ENCODE peak calls at places on chromosomes 11 and 22, in ten cellular contexts. One of them, this sample, is unnamed.

GRCh38 chr22:50274311-50274710 is 4.1 kb upstream of the MAPK11 start:
- DNase-seq in aorta: no peak
- DNase-seq in stimulated activated CD4-positive, alpha-beta T cell treated with anti-CD3 and anti-CD28 coated beads, TNF-alpha, amount 100 ng/mL, for 4 hours: no peak
- DNase-seq in activated effector memory CD4-positive, alpha-beta T cell treated with Interleukin-2 at 50 U/mL for 16 hours: no peak
- DNase-seq in keratinocyte: no peak
- DNase-seq in ACHN: peak; percentile 59
- DNase-seq in HuH-7.5: peak; percentile 89
- DNase-seq in Peyer's patch: no peak
- DNase-seq in brain microvascular endothelial cell: peak; percentile 35
- DNase-seq in RKO: peak; percentile 73
- DNase-seq in this sample: no peak

GRCh38 chr11:92259861-92260260 is 35.2 kb downstream of the FAT3 start:
- DNase-seq in aorta: no peak
- DNase-seq in stimulated activated CD4-positive, alpha-beta T cell treated with anti-CD3 and anti-CD28 coated beads, TNF-alpha, amount 100 ng/mL, for 4 hours: no peak
- DNase-seq in activated effector memory CD4-positive, alpha-beta T cell treated with Interleukin-2 at 50 U/mL for 16 hours: no peak
- DNase-seq in keratinocyte: no peak
- DNase-seq in ACHN: no peak
- DNase-seq in HuH-7.5: no peak
- DNase-seq in Peyer's patch: no peak
- DNase-seq in brain microvascular endothelial cell: no peak
- DNase-seq in RKO: no peak
- DNase-seq in this sample: no peak

GRCh38 chr11:102449651-102450570 is 2.7 kb downstream of the TMEM123 start:
- DNase-seq in aorta: no peak
- DNase-seq in stimulated activated CD4-positive, alpha-beta T cell treated with anti-CD3 and anti-CD28 coated beads, TNF-alpha, amount 100 ng/mL, for 4 hours: no peak
- DNase-seq in activated effector memory CD4-positive, alpha-beta T cell treated with Interleukin-2 at 50 U/mL for 16 hours: no peak
- DNase-seq in keratinocyte: no peak
- DNase-seq in ACHN: no peak
- DNase-seq in HuH-7.5: no peak
- DNase-seq in Peyer's patch: no peak
- DNase-seq in brain microvascular endothelial cell: no peak
- DNase-seq in RKO: no peak
- DNase-seq in this sample: no peak

GRCh38 chr11:2830886-2831285 is 54.7 kb downstream of the CDKN1C start:
- DNase-seq in aorta: no peak
- DNase-seq in stimulated activated CD4-positive, alpha-beta T cell treated with anti-CD3 and anti-CD28 coated beads, TNF-alpha, amount 100 ng/mL, for 4 hours: no peak
- DNase-seq in activated effector memory CD4-positive, alpha-beta T cell treated with Interleukin-2 at 50 U/mL for 16 hours: no peak
- DNase-seq in keratinocyte: no peak
- DNase-seq in ACHN: no peak
- DNase-seq in HuH-7.5: no peak
- DNase-seq in Peyer's patch: no peak
- DNase-seq in brain microvascular endothelial cell: no peak
- DNase-seq in RKO: no peak
- DNase-seq in this sample: no peak

GRCh38 chr11:101127348-101127698 is 2.3 kb downstream of the PGR start:
- DNase-seq in aorta: peak; percentile 56
- DNase-seq in stimulated activated CD4-positive, alpha-beta T cell treated with anti-CD3 and anti-CD28 coated beads, TNF-alpha, amount 100 ng/mL, for 4 hours: no peak
- DNase-seq in activated effector memory CD4-positive, alpha-beta T cell treated with Interleukin-2 at 50 U/mL for 16 hours: no peak
- DNase-seq in keratinocyte: no peak
- DNase-seq in ACHN: no peak
- DNase-seq in HuH-7.5: peak; percentile 20
- DNase-seq in Peyer's patch: no peak
- DNase-seq in brain microvascular endothelial cell: no peak
- DNase-seq in RKO: no peak
- DNase-seq in this sample: peak; percentile 58

GRCh38 chr11:32071811-32072210 is 19.1 kb upstream of the RCN1 start:
- DNase-seq in aorta: no peak
- DNase-seq in stimulated activated CD4-positive, alpha-beta T cell treated with anti-CD3 and anti-CD28 coated beads, TNF-alpha, amount 100 ng/mL, for 4 hours: no peak
- DNase-seq in activated effector memory CD4-positive, alpha-beta T cell treated with Interleukin-2 at 50 U/mL for 16 hours: no peak
- DNase-seq in keratinocyte: no peak
- DNase-seq in ACHN: peak; percentile 60
- DNase-seq in HuH-7.5: no peak
- DNase-seq in Peyer's patch: no peak
- DNase-seq in brain microvascular endothelial cell: peak; percentile 63
- DNase-seq in RKO: peak; percentile 49
- DNase-seq in this sample: no peak

GRCh38 chr11:33721291-33721840 is 14.9 kb downstream of the CD59 start:
- DNase-seq in aorta: no peak
- DNase-seq in stimulated activated CD4-positive, alpha-beta T cell treated with anti-CD3 and anti-CD28 coated beads, TNF-alpha, amount 100 ng/mL, for 4 hours: no peak
- DNase-seq in activated effector memory CD4-positive, alpha-beta T cell treated with Interleukin-2 at 50 U/mL for 16 hours: no peak
- DNase-seq in keratinocyte: no peak
- DNase-seq in ACHN: no peak
- DNase-seq in HuH-7.5: no peak
- DNase-seq in Peyer's patch: no peak
- DNase-seq in brain microvascular endothelial cell: peak; percentile 74
- DNase-seq in RKO: no peak
- DNase-seq in this sample: peak; percentile 62

GRCh38 chr11:61793084-61793828 is 545 bp downstream of the FEN1 start:
- DNase-seq in aorta: no peak
- DNase-seq in stimulated activated CD4-positive, alpha-beta T cell treated with anti-CD3 and anti-CD28 coated beads, TNF-alpha, amount 100 ng/mL, for 4 hours: no peak
- DNase-seq in activated effector memory CD4-positive, alpha-beta T cell treated with Interleukin-2 at 50 U/mL for 16 hours: no peak
- DNase-seq in keratinocyte: no peak
- DNase-seq in ACHN: peak; percentile 15
- DNase-seq in HuH-7.5: no peak
- DNase-seq in Peyer's patch: no peak
- DNase-seq in brain microvascular endothelial cell: no peak
- DNase-seq in RKO: no peak
- DNase-seq in this sample: no peak

GRCh38 chr11:86089659-86090058 is 20.8 kb upstream of the PICALM start:
- DNase-seq in aorta: no peak
- DNase-seq in stimulated activated CD4-positive, alpha-beta T cell treated with anti-CD3 and anti-CD28 coated beads, TNF-alpha, amount 100 ng/mL, for 4 hours: no peak
- DNase-seq in activated effector memory CD4-positive, alpha-beta T cell treated with Interleukin-2 at 50 U/mL for 16 hours: no peak
- DNase-seq in keratinocyte: no peak
- DNase-seq in ACHN: no peak
- DNase-seq in HuH-7.5: no peak
- DNase-seq in Peyer's patch: no peak
- DNase-seq in brain microvascular endothelial cell: no peak
- DNase-seq in RKO: no peak
- DNase-seq in this sample: no peak

GRCh38 chr22:22712092-22712658 is 67.8 kb downstream of the GGTLC2 start:
- DNase-seq in aorta: peak; percentile 22
- DNase-seq in stimulated activated CD4-positive, alpha-beta T cell treated with anti-CD3 and anti-CD28 coated beads, TNF-alpha, amount 100 ng/mL, for 4 hours: no peak
- DNase-seq in activated effector memory CD4-positive, alpha-beta T cell treated with Interleukin-2 at 50 U/mL for 16 hours: no peak
- DNase-seq in keratinocyte: no peak
- DNase-seq in ACHN: no peak
- DNase-seq in HuH-7.5: no peak
- DNase-seq in Peyer's patch: no peak
- DNase-seq in brain microvascular endothelial cell: no peak
- DNase-seq in RKO: no peak
- DNase-seq in this sample: no peak

GRCh38 chr11:125873881-125874555 is 13.4 kb upstream of the HYLS1 start:
- DNase-seq in aorta: no peak
- DNase-seq in stimulated activated CD4-positive, alpha-beta T cell treated with anti-CD3 and anti-CD28 coated beads, TNF-alpha, amount 100 ng/mL, for 4 hours: no peak
- DNase-seq in activated effector memory CD4-positive, alpha-beta T cell treated with Interleukin-2 at 50 U/mL for 16 hours: no peak
- DNase-seq in keratinocyte: no peak
- DNase-seq in ACHN: no peak
- DNase-seq in HuH-7.5: no peak
- DNase-seq in Peyer's patch: no peak
- DNase-seq in brain microvascular endothelial cell: peak; percentile 1
- DNase-seq in RKO: no peak
- DNase-seq in this sample: no peak

GRCh38 chr11:75267171-75267970 is 26.8 kb downstream of the TPBGL start:
- DNase-seq in aorta: peak; percentile 13
- DNase-seq in stimulated activated CD4-positive, alpha-beta T cell treated with anti-CD3 and anti-CD28 coated beads, TNF-alpha, amount 100 ng/mL, for 4 hours: no peak
- DNase-seq in activated effector memory CD4-positive, alpha-beta T cell treated with Interleukin-2 at 50 U/mL for 16 hours: no peak
- DNase-seq in keratinocyte: no peak
- DNase-seq in ACHN: no peak
- DNase-seq in HuH-7.5: no peak
- DNase-seq in Peyer's patch: no peak
- DNase-seq in brain microvascular endothelial cell: no peak
- DNase-seq in RKO: no peak
- DNase-seq in this sample: peak; percentile 51

GRCh38 chr11:8387693-8388092 is 124.0 kb upstream of the LMO1 start:
- DNase-seq in aorta: no peak
- DNase-seq in stimulated activated CD4-positive, alpha-beta T cell treated with anti-CD3 and anti-CD28 coated beads, TNF-alpha, amount 100 ng/mL, for 4 hours: no peak
- DNase-seq in activated effector memory CD4-positive, alpha-beta T cell treated with Interleukin-2 at 50 U/mL for 16 hours: no peak
- DNase-seq in keratinocyte: no peak
- DNase-seq in ACHN: no peak
- DNase-seq in HuH-7.5: no peak
- DNase-seq in Peyer's patch: no peak
- DNase-seq in brain microvascular endothelial cell: no peak
- DNase-seq in RKO: no peak
- DNase-seq in this sample: no peak

GRCh38 chr11:119520400-119520799 is 97.4 kb upstream of the THY1 start:
- DNase-seq in aorta: no peak
- DNase-seq in stimulated activated CD4-positive, alpha-beta T cell treated with anti-CD3 and anti-CD28 coated beads, TNF-alpha, amount 100 ng/mL, for 4 hours: no peak
- DNase-seq in activated effector memory CD4-positive, alpha-beta T cell treated with Interleukin-2 at 50 U/mL for 16 hours: no peak
- DNase-seq in keratinocyte: no peak
- DNase-seq in ACHN: no peak
- DNase-seq in HuH-7.5: no peak
- DNase-seq in Peyer's patch: no peak
- DNase-seq in brain microvascular endothelial cell: no peak
- DNase-seq in RKO: no peak
- DNase-seq in this sample: no peak

GRCh38 chr11:19284881-19285280 is 44.1 kb upstream of the E2F8 start:
- DNase-seq in aorta: no peak
- DNase-seq in stimulated activated CD4-positive, alpha-beta T cell treated with anti-CD3 and anti-CD28 coated beads, TNF-alpha, amount 100 ng/mL, for 4 hours: no peak
- DNase-seq in activated effector memory CD4-positive, alpha-beta T cell treated with Interleukin-2 at 50 U/mL for 16 hours: no peak
- DNase-seq in keratinocyte: no peak
- DNase-seq in ACHN: no peak
- DNase-seq in HuH-7.5: no peak
- DNase-seq in Peyer's patch: no peak
- DNase-seq in brain microvascular endothelial cell: no peak
- DNase-seq in RKO: no peak
- DNase-seq in this sample: no peak

GRCh38 chr11:86218125-86219081 is 26.1 kb upstream of the EED start:
- DNase-seq in aorta: peak; percentile 78
- DNase-seq in stimulated activated CD4-positive, alpha-beta T cell treated with anti-CD3 and anti-CD28 coated beads, TNF-alpha, amount 100 ng/mL, for 4 hours: peak; percentile 18
- DNase-seq in activated effector memory CD4-positive, alpha-beta T cell treated with Interleukin-2 at 50 U/mL for 16 hours: peak; percentile 27
- DNase-seq in keratinocyte: no peak
- DNase-seq in ACHN: peak; percentile 74
- DNase-seq in HuH-7.5: peak; percentile 51
- DNase-seq in Peyer's patch: peak; percentile 65
- DNase-seq in brain microvascular endothelial cell: peak; percentile 61
- DNase-seq in RKO: peak; percentile 55
- DNase-seq in this sample: peak; percentile 86

GRCh38 chr11:69727266-69727665 is 23.4 kb upstream of the FGF19 start:
- DNase-seq in aorta: no peak
- DNase-seq in stimulated activated CD4-positive, alpha-beta T cell treated with anti-CD3 and anti-CD28 coated beads, TNF-alpha, amount 100 ng/mL, for 4 hours: no peak
- DNase-seq in activated effector memory CD4-positive, alpha-beta T cell treated with Interleukin-2 at 50 U/mL for 16 hours: no peak
- DNase-seq in keratinocyte: no peak
- DNase-seq in ACHN: no peak
- DNase-seq in HuH-7.5: no peak
- DNase-seq in Peyer's patch: no peak
- DNase-seq in brain microvascular endothelial cell: no peak
- DNase-seq in RKO: no peak
- DNase-seq in this sample: no peak

GRCh38 chr11:134725939-134726639 is 314.0 kb upstream of the B3GAT1 start:
- DNase-seq in aorta: no peak
- DNase-seq in stimulated activated CD4-positive, alpha-beta T cell treated with anti-CD3 and anti-CD28 coated beads, TNF-alpha, amount 100 ng/mL, for 4 hours: no peak
- DNase-seq in activated effector memory CD4-positive, alpha-beta T cell treated with Interleukin-2 at 50 U/mL for 16 hours: no peak
- DNase-seq in keratinocyte: no peak
- DNase-seq in ACHN: no peak
- DNase-seq in HuH-7.5: peak; percentile 14
- DNase-seq in Peyer's patch: peak; percentile 66
- DNase-seq in brain microvascular endothelial cell: no peak
- DNase-seq in RKO: no peak
- DNase-seq in this sample: no peak

GRCh38 chr11:30585067-30585891 is 874 bp downstream of the MPPED2 start:
- DNase-seq in aorta: peak; percentile 73
- DNase-seq in stimulated activated CD4-positive, alpha-beta T cell treated with anti-CD3 and anti-CD28 coated beads, TNF-alpha, amount 100 ng/mL, for 4 hours: no peak
- DNase-seq in activated effector memory CD4-positive, alpha-beta T cell treated with Interleukin-2 at 50 U/mL for 16 hours: no peak
- DNase-seq in keratinocyte: no peak
- DNase-seq in ACHN: no peak
- DNase-seq in HuH-7.5: peak; percentile 71
- DNase-seq in Peyer's patch: peak; percentile 46
- DNase-seq in brain microvascular endothelial cell: no peak
- DNase-seq in RKO: no peak
- DNase-seq in this sample: peak; percentile 67

This sample was measured in sciatic nerve.